ENCODE peak calls at places on chromosome 9, in six cellular contexts. M is endodermal cell, E is uterus, U is right atrium auricular region, K is cardiac muscle cell, W is psoas muscle. P is an unnamed sample.

GRCh38 chr9:15696979-15697378 is 144.1 kb downstream of the CCDC171 start:
- DNase-seq in M (no peak), E (no peak), U (no peak), K (peak; percentile 18), W (no peak), P (no peak)

GRCh38 chr9:135978650-135979461 is 17.7 kb upstream of the UBAC1 start:
- DNase-seq in M (no peak), E (no peak), U (no peak), K (no peak), W (no peak), P (no peak)

GRCh38 chr9:127905788-127906191 is 6.4 kb upstream of the ST6GALNAC6 start:
- DNase-seq in M (no peak), E (no peak), U (no peak), K (no peak), W (no peak), P (no peak)

GRCh38 chr9:17637229-17637628 is 58.4 kb downstream of the SH3GL2 start:
- DNase-seq in M (no peak), E (no peak), U (no peak), K (no peak), W (no peak), P (no peak)

GRCh38 chr9:138061631-138062030 is 184.0 kb downstream of the CACNA1B start:
- DNase-seq in M (peak; percentile 48), E (no peak), U (no peak), K (no peak), W (no peak), P (no peak)

GRCh38 chr9:36328798-36329411 is 70.7 kb upstream of the GNE start:
- DNase-seq in M (no peak), E (no peak), U (no peak), K (peak; percentile 84), W (no peak), P (no peak)

GRCh38 chr9:74742792-74743389 is 144.8 kb downstream of the TRPM6 start:
- DNase-seq in M (peak; percentile 70), E (no peak), U (no peak), K (peak; percentile 49), W (no peak), P (no peak)

GRCh38 chr9:130137081-130137869 is 34.9 kb upstream of the NCS1 start:
- DNase-seq in M (peak; percentile 55), E (no peak), U (no peak), K (no peak), W (no peak), P (no peak)

GRCh38 chr9:126875780-126876510 is 15.5 kb downstream of the ZBTB34 start:
- DNase-seq in M (no peak), E (no peak), U (no peak), K (no peak), W (no peak), P (no peak)

GRCh38 chr9:76598971-76599370 is 140.0 kb downstream of the GCNT1 start:
- DNase-seq in M (no peak), E (no peak), U (no peak), K (no peak), W (no peak), P (no peak)
- H3K4me1 ChIP-seq in M (peaks cover 9% of the 10 kb centered on the region), E (no peaks in the 10 kb centered on the region), U (no peaks in the 10 kb centered on the region), K (no peaks in the 10 kb centered on the region), W (no peaks in the 10 kb centered on the region), P (no peaks in the 10 kb centered on the region)

DNA sequence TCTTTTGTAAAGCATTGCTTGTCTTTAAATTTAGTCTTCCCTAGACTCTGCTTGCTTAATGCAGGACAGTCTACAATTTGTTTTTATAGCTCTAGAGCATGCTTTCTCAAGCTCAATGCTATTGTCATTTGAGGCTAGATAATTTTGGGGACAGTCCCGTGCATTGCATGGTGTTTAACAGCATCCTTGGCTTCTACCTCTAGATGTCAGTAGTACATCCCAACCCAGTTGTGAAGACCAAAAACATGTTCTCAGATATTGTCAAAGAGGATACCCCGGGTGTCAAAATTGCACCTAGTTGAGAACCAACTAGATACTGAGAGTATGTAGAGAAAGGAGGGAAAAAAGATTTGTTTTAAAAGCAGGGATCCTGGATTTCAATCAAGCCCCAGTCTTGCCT is 277.5 kb downstream of the CEMIP2 start:
- DNase-seq in M (no peak), E (no peak), U (no peak), K (no peak), W (no peak), P (no peak)
- TF ChIP-seq CTCF in M (peak; percentile 69), E (no peak), U (peak; percentile 28), K (no peak), W (no peak), P (no peak)

DNA sequence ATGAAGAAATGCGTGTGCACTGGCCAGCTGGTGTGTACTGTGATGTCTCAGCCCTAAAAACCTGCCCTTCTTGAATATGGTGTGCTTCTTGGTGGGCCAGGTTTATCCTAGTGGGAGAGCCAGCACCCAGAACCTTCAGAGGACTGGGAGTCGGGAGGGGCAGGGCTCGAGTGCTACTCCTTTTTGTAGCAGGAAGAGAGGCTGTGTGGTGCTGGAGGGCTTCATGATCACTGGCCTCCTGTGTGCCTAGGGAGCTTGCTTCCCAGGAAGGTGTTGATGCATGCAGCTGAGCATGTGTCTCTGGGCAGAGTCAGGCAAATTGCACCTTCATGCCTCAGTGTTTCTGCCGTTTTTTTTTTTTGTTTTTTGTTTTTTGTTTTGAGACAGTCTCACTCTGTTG is 20.0 kb downstream of the PHF2 start:
- DNase-seq in M (no peak), E (no peak), U (peak; percentile 36), K (no peak), W (no peak), P (no peak)
- H3K4me1 ChIP-seq in M (peaks cover 9% of the 10 kb centered on the region), E (no peaks in the 10 kb centered on the region), U (peaks cover 66% of the 10 kb centered on the region), K (no peaks in the 10 kb centered on the region), W (peaks cover 31% of the 10 kb centered on the region), P (peaks cover 47% of the 10 kb centered on the region)

GRCh38 chr9:5428172-5428571 is 9.6 kb downstream of the PLGRKT start:
- DNase-seq in M (no peak), E (no peak), U (no peak), K (no peak), W (no peak), P (no peak)

GRCh38 chr9:5427005-5427404 is 10.7 kb downstream of the PLGRKT start:
- DNase-seq in M (no peak), E (no peak), U (no peak), K (no peak), W (no peak), P (no peak)

GRCh38 chr9:5430912-5431311 is 6.8 kb downstream of the PLGRKT start:
- DNase-seq in M (no peak), E (no peak), U (no peak), K (no peak), W (no peak), P (no peak)

GRCh38 chr9:5429873-5430564 is 7.7 kb downstream of the PLGRKT start:
- DNase-seq in M (no peak), E (no peak), U (no peak), K (no peak), W (no peak), P (no peak)

DNA sequence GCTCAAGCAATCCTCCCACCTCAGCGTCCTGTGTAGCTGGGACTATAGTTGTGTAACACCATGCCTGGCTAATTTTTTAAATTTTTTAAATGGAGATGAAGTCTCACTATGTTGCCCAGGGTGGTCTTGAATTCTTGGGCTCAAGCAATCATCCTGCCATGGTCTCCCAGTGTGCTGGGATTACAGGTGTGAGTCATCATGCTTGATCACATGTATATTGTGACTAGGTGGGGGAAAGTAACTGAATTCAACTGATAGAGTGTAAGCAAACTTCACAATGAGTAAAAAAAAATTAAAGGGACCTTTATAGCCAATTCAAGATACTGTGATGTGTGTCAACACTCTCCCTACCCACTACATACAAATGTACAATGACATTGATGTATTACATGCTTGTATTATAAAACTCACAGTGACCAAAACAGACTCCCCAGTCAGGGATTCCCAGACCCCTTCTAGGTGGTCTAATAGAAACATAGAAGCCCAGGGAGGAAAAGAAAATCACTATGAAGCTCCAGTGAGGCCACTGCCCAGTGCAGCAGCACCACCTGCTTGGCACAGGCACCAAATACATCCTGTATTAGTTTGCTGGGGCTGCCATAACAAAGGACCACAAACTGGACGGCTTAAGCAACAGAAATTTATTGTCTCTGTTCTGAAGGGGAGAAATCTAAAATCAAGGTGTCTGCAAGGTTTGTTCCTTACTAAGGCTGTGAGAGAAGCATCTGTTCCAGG is 8.8 kb downstream of the PLGRKT start:
- DNase-seq in M (no peak), E (no peak), U (no peak), K (no peak), W (no peak), P (no peak)
- TF ChIP-seq CTCF in M (no peak), E (no peak), U (no peak), K (no peak), W (no peak), P (no peak)